ENCODE peak calls at places on chromosomes 2 and 18, in eight cellular contexts. D is T-helper 9 cell; Q is stimulated activated CD4-positive, alpha-beta T cell treated with anti-CD3 and anti-CD28 coated beads, Interleukin-12 subunit alpha, Interleukin-12 subunit beta, amount 100 ng/mL, for 4 hours; J is DMS 273 treated with DMSO at 0.1 percent for 48 hours; M is activated CD4-positive, alpha-beta T cell treated with anti-CD3 and anti-CD28 coated beads, Interleukin-2, amount 50 U/mL, for 1 hour; B is iris pigment epithelial cell; N is C1 segment of cervical spinal cord; E is breast epithelium. Z is an unnamed sample.

GRCh38 chr2:9777081-9777480 is 66.2 kb upstream of the TAF1B start:
- DNase-seq in M (no peak), D (no peak), N (no peak), Q (no peak), B (no peak), E (peak), J (no peak), Z (no peak)

GRCh38 chr2:127118038-127118437 is 11.1 kb upstream of the BIN1 start:
- DNase-seq in B (no peak), D (no peak), M (no peak), Q (no peak), N (no peak), J (no peak), E (no peak), Z (no peak)

GRCh38 chr18:63924551-63924950 is 16.8 kb downstream of the SERPINB10 start:
- DNase-seq in Q (no peak), D (no peak), N (no peak), E (no peak), J (no peak), B (peak), M (no peak), Z (no peak)

GRCh38 chr2:168573128-168573903 is 117.2 kb downstream of the CERS6 start:
- DNase-seq in E (no peak), M (no peak), N (no peak), B (peak), Q (no peak), J (no peak), D (no peak), Z (no peak)

GRCh38 chr2:189369566-189369965 is 71.7 kb upstream of the WDR75 start:
- DNase-seq in M (no peak), E (no peak), J (no peak), B (peak), N (no peak), D (no peak), Q (no peak), Z (no peak)

GRCh38 chr2:219019436-219019835 is 21.9 kb downstream of the CFAP65 start:
- DNase-seq in J (no peak), E (no peak), M (no peak), Q (no peak), D (no peak), B (no peak), N (no peak), Z (no peak)

GRCh38 chr2:100039291-100039985 is 103.0 kb downstream of the AFF3 start:
- DNase-seq in Q (no peak), B (no peak), J (no peak), M (no peak), E (no peak), D (no peak), N (no peak), Z (no peak)

GRCh38 chr2:237319086-237319820 is 94.7 kb downstream of the COL6A3 start:
- DNase-seq in Q (no peak), M (no peak), D (no peak), J (no peak), E (no peak), B (no peak), N (no peak), Z (no peak)

GRCh38 chr2:38485734-38486133 is 108.7 kb upstream of the ATL2 start:
- DNase-seq in D (no peak), M (no peak), Q (no peak), J (no peak), N (no peak), B (no peak), E (no peak), Z (no peak)

GRCh38 chr2:70730730-70731129 is 37.3 kb downstream of the ADD2 start:
- DNase-seq in E (no peak), J (no peak), Q (no peak), D (no peak), M (no peak), N (no peak), B (no peak), Z (no peak)

GRCh38 chr2:199662245-199662644 is 188.7 kb downstream of the FTCDNL1 start:
- DNase-seq in N (no peak), Q (no peak), J (no peak), D (no peak), M (no peak), E (no peak), B (no peak), Z (no peak)

GRCh38 chr18:8706545-8706980 is 1.2 kb downstream of the MTCL1 start:
- DNase-seq in B (no peak), N (no peak), J (no peak), E (no peak), M (peak), Q (peak), D (no peak), Z (no peak)

GRCh38 chr2:109118321-109118720 is 10.7 kb upstream of the SH3RF3 start:
- DNase-seq in E (no peak), Q (no peak), N (no peak), M (no peak), B (no peak), D (no peak), J (no peak), Z (no peak)

GRCh38 chr2:154158101-154158500 is 286.4 kb downstream of the GALNT13 start:
- DNase-seq in M (no peak), D (no peak), B (no peak), J (no peak), N (no peak), E (no peak), Q (no peak), Z (no peak)

GRCh38 chr18:62206593-62206992 is 19.5 kb downstream of the RELCH start:
- DNase-seq in E (no peak), M (no peak), Q (no peak), D (no peak), B (no peak), J (no peak), N (no peak), Z (no peak)

GRCh38 chr18:32661486-32662299 is 111.1 kb downstream of the KLHL14 start:
- DNase-seq in J (no peak), D (no peak), E (no peak), N (no peak), Q (no peak), B (peak), M (no peak), Z (no peak)

GRCh38 chr18:75248426-75249191 is 38.0 kb downstream of the TSHZ1 start:
- DNase-seq in E (no peak), M (no peak), D (no peak), B (no peak), N (no peak), J (no peak), Q (no peak), Z (no peak)

GRCh38 chr2:222239945-222240675 is 58.7 kb downstream of the PAX3 start:
- DNase-seq in E (no peak), N (no peak), J (no peak), M (no peak), Q (no peak), D (no peak), B (no peak), Z (no peak)

GRCh38 chr2:171893824-171894611 is at the start of gene SLC25A12:
- DNase-seq in E (peak), M (peak), B (peak), D (peak), Q (peak), J (peak), N (peak), Z (peak)

GRCh38 chr2:136005462-136006205 is 20.2 kb upstream of the DARS1 start:
- DNase-seq in J (peak), B (no peak), D (no peak), M (no peak), Q (no peak), E (no peak), N (no peak), Z (no peak)

GRCh38 chr2:229712125-229712524 is 2.2 kb downstream of the DNER start:
- DNase-seq in B (peak), E (no peak), J (no peak), Q (no peak), M (no peak), D (no peak), N (no peak), Z (no peak)

GRCh38 chr2:70460333-70460732 is 93.3 kb downstream of the TGFA start:
- DNase-seq in M (no peak), J (no peak), B (no peak), D (no peak), N (no peak), Q (no peak), E (no peak), Z (no peak)

GRCh38 chr2:127081826-127082633 is 24.9 kb downstream of the BIN1 start:
- DNase-seq in D (peak), M (peak), N (peak), B (peak), Q (peak), E (no peak), J (no peak), Z (peak)

GRCh38 chr2:161418715-161419337 is 2.7 kb downstream of the TBR1 start:
- DNase-seq in Q (no peak), J (peak), B (no peak), D (no peak), E (no peak), N (no peak), M (no peak), Z (no peak)

GRCh38 chr2:8848328-8849100 is 11.1 kb upstream of the KIDINS220 start:
- DNase-seq in J (no peak), Q (no peak), E (no peak), N (no peak), B (no peak), D (no peak), M (no peak), Z (no peak)

GRCh38 chr2:201116115-201116958 is at the start of gene CFLAR:
- DNase-seq in E (peak), B (peak), M (peak), J (no peak), N (peak), Q (peak), D (peak), Z (peak)

GRCh38 chr2:45370367-45370766 is 240.7 kb downstream of the SRBD1 start:
- DNase-seq in Q (no peak), J (no peak), D (no peak), E (no peak), N (no peak), B (peak), M (no peak), Z (no peak)

GRCh38 chr18:29664278-29665021 is 1378.1 kb downstream of the DSC3 start:
- DNase-seq in M (no peak), D (no peak), N (no peak), J (no peak), Q (no peak), B (no peak), E (no peak), Z (no peak)

GRCh38 chr2:163133602-163134001 is 295.0 kb upstream of the KCNH7 start:
- DNase-seq in J (no peak), N (no peak), M (no peak), B (no peak), E (no peak), Q (no peak), D (no peak), Z (no peak)

GRCh38 chr2:47309952-47310800 is 92.8 kb upstream of the MSH2 start:
- DNase-seq in M (no peak), D (no peak), J (no peak), E (no peak), B (peak), N (peak), Q (no peak), Z (no peak)

GRCh38 chr2:189821953-189822748 is 37.9 kb downstream of the PMS1 start:
- DNase-seq in D (no peak), E (no peak), J (no peak), B (peak), Q (no peak), N (no peak), M (no peak), Z (no peak)

GRCh38 chr18:11504962-11505361 is 104.4 kb upstream of the SLC35G4 start:
- DNase-seq in E (no peak), B (no peak), M (no peak), J (no peak), D (no peak), N (no peak), Q (no peak), Z (no peak)

GRCh38 chr18:48409591-48410094 is 460 bp upstream of the ZBTB7C start:
- DNase-seq in D (no peak), B (no peak), M (no peak), J (no peak), E (no peak), Q (peak), N (no peak), Z (no peak)

GRCh38 chr2:37625781-37626548 is 45.5 kb downstream of the CDC42EP3 start:
- DNase-seq in Q (no peak), E (no peak), B (no peak), J (no peak), M (peak), D (peak), N (no peak), Z (peak)

GRCh38 chr2:15939556-15939853 is 845 bp upstream of the MYCN start:
- DNase-seq in D (no peak), J (no peak), Q (peak), N (no peak), E (no peak), B (peak), M (peak), Z (peak)

GRCh38 chr2:174965992-174966789 is 39.0 kb downstream of the CHN1 start:
- DNase-seq in D (no peak), M (no peak), B (peak), N (no peak), E (no peak), Q (no peak), J (no peak), Z (no peak)

GRCh38 chr2:226023383-226023782 is 623.9 kb downstream of the NYAP2 start:
- DNase-seq in M (no peak), B (no peak), E (no peak), D (no peak), J (no peak), Q (no peak), N (no peak), Z (no peak)

GRCh38 chr2:112679484-112679883 is 33.7 kb downstream of the SLC20A1 start:
- DNase-seq in N (peak), Q (no peak), D (no peak), E (no peak), J (no peak), B (no peak), M (no peak), Z (no peak)